ENCODE peak calls at places on chromosomes 5 and 9, in five cellular contexts. Q is tibial artery, V is brain microvascular endothelial cell, T is testis, Y is tibial nerve. E is an unnamed sample.
A peak's percentile ranks its signal among the peaks of the same experiment; 100 is the strongest.

GRCh38 chr5:179833056-179833708 is 12.5 kb downstream of the SQSTM1 start:
- DNase-seq in Q (no peak), V (no peak), T (no peak), Y (no peak), E (no peak)

GRCh38 chr5:1662559-1663043 is 137.0 kb downstream of the MRPL36 start:
- DNase-seq in Q (no peak), V (no peak), T (no peak), Y (no peak), E (no peak)

GRCh38 chr9:126953089-126953809 is 38.7 kb downstream of the RALGPS1 start:
- DNase-seq in Q (no peak), V (peak; percentile 6), T (no peak), Y (no peak), E (no peak)

GRCh38 chr9:83708515-83709158 is 879 bp upstream of the UBQLN1 start:
- DNase-seq in Q (peak; percentile 88), V (peak; percentile 45), T (peak; percentile 89), Y (peak; percentile 53), E (peak; percentile 70)

GRCh38 chr9:75851917-75852316 is 38.6 kb upstream of the PCSK5 start:
- DNase-seq in Q (no peak), V (no peak), T (no peak), Y (no peak), E (no peak)

GRCh38 chr5:72749362-72749997 is 67.0 kb upstream of the TNPO1 start:
- DNase-seq in Q (no peak), V (no peak), T (no peak), Y (no peak), E (no peak)

GRCh38 chr5:106189121-106189809 is 1481.5 kb downstream of the EFNA5 start:
- DNase-seq in Q (no peak), V (no peak), T (no peak), Y (no peak), E (no peak)

GRCh38 chr5:112077180-112077579 is 320.2 kb upstream of the NREP start:
- DNase-seq in Q (no peak), V (peak; percentile 14), T (no peak), Y (no peak), E (no peak)

GRCh38 chr5:164504141-164504772 is 998.8 kb downstream of the MAT2B start:
- DNase-seq in Q (no peak), V (peak; percentile 30), T (peak; percentile 59), Y (no peak), E (no peak)

DNA sequence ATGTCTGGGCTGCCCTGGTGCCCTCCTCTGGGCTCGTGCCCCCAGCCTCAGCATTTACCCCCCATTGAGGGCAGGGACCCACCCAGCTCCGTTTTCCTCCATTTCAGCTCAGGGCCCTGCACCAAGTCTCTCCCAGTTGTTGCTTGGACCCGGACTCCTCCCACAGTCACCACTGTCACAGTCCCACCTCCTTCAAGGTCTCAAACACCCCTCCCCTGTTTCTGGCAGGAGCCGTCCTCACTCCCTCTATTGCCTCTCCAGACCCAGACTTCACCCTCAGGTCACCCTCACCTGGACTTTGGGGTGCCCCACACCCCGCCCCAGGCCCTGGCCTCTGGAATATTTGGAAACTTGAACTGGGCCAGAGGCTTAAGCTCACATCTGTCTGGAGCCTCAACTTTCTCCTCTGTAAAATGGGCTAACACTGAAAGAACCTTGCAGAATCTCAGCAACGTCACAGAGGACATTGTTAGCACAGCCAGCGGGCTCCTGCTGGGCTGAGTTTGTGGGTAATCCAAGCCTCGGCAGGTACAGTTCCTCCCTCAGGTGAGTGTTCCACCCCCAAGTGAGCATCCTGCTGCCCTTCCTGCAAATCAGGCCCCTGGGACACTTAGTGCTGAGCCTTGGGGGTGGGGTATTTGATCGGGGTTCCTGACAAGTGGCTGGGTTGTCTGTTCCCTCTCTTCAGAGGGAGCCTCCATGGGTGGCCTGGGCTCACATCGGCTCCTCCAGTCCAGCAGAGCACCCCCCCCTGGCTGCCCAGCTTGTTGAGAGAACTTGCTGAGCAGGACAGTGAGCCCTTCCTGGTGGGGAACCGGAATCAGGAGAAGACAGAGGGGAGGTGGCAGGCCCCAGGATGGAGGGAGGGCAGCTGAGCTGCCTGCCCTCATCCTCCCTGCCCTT is 130.1 kb downstream of the C9orf50 start:
- DNase-seq in Q (peak; percentile 76), V (no peak), T (no peak), Y (no peak), E (peak; percentile 52)
- H3K27ac ChIP-seq in Q (peak overlapping the region; percentile 100), V (peak overlapping the region; percentile 100), T (peak overlapping the region; percentile 97), Y (peak overlapping the region; percentile 94), E (peak overlapping the region; percentile 100)

DNA sequence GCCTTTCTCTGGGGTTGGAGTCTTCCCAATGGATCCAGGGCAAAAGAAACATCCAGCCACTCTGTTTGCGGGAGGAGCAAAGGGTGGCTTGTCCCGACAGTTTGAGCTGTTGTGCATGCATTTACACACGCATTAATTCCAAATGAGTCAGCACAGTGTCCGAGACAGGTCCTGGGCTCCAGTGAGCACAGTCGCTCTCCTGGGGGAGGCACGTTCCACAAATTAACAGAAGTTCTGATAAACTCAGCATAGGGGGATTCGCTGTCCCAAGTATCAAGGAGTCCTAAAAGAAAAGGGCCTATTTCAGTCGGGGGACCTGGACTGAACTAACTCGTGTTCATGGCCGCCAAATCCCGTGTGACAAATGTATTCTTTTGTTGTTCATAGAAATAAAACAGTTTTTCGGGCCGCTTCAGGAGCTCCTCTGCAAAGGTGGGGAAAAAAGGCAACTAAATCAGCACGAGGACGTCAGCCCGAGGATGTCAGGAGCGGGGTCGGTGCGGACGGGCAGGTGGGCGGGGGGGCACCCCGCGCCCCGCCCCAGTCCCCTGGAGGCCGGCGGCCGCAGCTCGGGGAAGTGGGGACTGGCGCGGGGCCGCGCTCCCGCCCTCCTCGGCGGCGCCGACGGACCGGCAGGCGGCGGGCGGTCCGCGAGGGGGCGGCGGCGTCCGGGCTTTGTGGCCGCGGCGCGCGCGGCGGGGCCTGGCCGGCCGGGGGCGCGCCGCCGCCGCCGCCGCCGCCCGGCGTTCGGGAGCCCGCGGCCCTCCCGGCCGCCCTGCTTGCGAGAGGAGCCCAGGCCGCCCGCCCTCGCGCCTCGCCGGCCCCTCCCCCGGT is at the start of gene MSANTD3:
- DNase-seq in Q (peak; percentile 81), V (peak; percentile 73), T (peak; percentile 70), Y (no peak), E (peak; percentile 71)
- H3K4me3 ChIP-seq in Q (peak within 1 kb of the TSS; percentile 65), V (peak within 1 kb of the TSS; percentile 77), T (peak within 1 kb of the TSS; percentile 81), Y (peak within 1 kb of the TSS; percentile 62), E (peak within 1 kb of the TSS; percentile 98)

GRCh38 chr9:250625-251024 is 36.0 kb downstream of the DOCK8 start:
- DNase-seq in Q (no peak), V (no peak), T (no peak), Y (no peak), E (no peak)
- H3K27ac ChIP-seq in Q (no peak overlapping the region), V (no peak overlapping the region), T (no peak overlapping the region), Y (no peak overlapping the region), E (no peak overlapping the region)

GRCh38 chr5:58891072-58891970 is 308.4 kb downstream of the RAB3C start:
- DNase-seq in Q (peak; percentile 90), V (peak; percentile 95), T (peak; percentile 88), Y (peak; percentile 69), E (peak; percentile 72)
- H3K4me3 ChIP-seq in Q (peak overlapping the region; percentile 19), V (peak overlapping the region; percentile 51), T (no peak overlapping the region), Y (no peak overlapping the region), E (peak overlapping the region; percentile 28)

DNA sequence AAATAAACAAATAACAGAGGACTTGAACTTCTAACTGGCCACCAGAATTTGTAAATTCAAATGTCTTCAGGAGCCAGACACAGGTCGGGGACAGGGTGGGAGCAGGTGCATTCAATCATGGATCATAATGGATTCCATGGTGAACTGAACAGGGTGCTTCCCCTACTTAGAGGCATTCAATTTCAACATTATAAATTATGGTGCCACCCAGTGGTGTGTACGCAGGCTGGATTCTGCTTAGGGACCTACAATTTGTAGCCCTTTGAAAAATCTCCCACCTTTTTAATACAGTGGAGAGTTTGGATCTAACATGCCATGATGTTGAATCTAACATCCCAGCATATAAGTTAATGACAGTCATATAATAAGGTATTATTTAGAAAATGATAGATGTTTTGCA is 22.3 kb downstream of the KLF9 start:
- DNase-seq in Q (no peak), V (no peak), T (no peak), Y (no peak), E (no peak)
- H3K27ac ChIP-seq in Q (no peak overlapping the region), V (no peak overlapping the region), T (no peak overlapping the region), Y (no peak overlapping the region), E (peak overlapping the region; percentile 47)

DNA sequence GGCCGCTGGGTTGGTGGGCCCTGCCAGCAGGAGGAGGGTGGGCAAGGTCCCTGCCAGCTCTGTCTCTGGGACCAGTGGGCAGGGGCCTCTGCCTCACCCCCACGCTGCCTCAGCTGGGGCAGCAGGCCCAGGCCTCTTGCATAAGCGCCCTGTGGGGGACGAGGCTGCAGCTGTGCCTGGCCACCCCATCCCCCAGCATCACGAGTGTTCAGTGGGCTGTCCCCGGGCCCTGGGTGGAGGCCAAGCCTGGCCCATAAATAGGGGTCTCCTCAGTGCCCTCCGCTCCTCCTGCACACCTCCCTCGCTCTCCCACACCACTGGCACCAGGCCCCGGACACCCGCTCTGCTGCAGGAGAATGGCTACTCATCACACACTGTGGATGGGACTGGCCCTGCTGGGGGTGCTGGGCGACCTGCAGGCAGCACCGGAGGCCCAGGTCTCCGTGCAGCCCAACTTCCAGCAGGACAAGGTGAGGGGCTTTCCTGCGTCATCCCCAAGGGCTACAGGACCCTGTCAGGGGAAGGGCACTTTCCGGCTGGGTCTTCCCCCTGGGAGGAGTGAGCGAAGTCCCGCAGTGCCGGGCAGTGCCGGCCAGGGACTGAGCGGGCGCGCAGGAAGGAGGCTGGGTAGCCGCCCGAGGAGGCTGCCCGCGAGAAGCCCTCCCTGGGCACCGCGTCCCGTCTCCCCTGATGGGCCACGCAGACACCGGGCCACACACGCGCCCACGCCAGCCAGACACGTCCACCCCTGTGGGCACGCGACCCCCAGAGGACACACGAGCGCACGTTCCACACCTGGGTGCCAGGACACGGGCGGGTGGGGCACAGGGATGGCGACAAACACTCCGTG is at the start of gene PTGDS:
- DNase-seq in Q (no peak), V (no peak), T (peak; percentile 94), Y (peak; percentile 65), E (peak; percentile 86)
- H3K4me3 ChIP-seq in Q (peak within 1 kb of the TSS; percentile 57), V (peak within 1 kb of the TSS; percentile 56), T (peak within 1 kb of the TSS; percentile 80), Y (peak within 1 kb of the TSS; percentile 39), E (peak within 1 kb of the TSS; percentile 37)

DNA sequence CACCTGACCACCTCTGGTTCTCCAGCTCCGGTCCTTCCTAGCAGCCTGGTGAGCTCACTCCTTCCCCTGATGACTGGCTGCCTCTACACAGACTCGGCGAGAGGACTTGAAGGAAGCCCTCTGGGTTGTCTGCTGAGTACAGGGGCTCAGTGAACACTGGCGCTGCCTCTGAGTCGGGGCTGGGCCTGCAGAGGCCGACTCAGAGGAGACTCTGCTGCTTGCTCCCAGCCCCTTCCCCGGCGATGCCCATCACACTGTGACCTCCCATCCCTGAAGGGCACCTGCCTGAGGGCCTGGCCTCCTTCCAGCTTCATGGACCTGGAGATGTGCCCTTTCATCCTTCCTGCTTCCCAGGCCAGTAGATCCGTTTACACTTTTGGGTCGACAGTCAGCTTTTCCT is 22.0 kb downstream of the CRB2 start:
- DNase-seq in Q (no peak), V (no peak), T (no peak), Y (no peak), E (no peak)
- H3K27ac ChIP-seq in Q (no peak overlapping the region), V (no peak overlapping the region), T (no peak overlapping the region), Y (no peak overlapping the region), E (no peak overlapping the region)

E was measured in heart left ventricle.